ENCODE peak calls at places on chromosomes 11 and 22, in six cellular contexts. One of them, this sample, is unnamed.

GRCh38 chr11:65639623-65640482 is 2.0 kb downstream of the SIPA1 start:
- DNase-seq in H9: no peak
- DNase-seq in mesenchymal stem cell: no peak
- DNase-seq in H1: no peak
- DNase-seq in IMR-90: no peak
- DNase-seq in trophoblast cell: no peak
- DNase-seq in this sample: no peak

GRCh38 chr11:64233913-64234839 is at the start of gene VEGFB:
- DNase-seq in H9: no peak
- DNase-seq in mesenchymal stem cell: peak; percentile 58
- DNase-seq in H1: no peak
- DNase-seq in IMR-90: peak; percentile 26
- DNase-seq in trophoblast cell: no peak
- DNase-seq in this sample: no peak

GRCh38 chr11:12244156-12244555 is 133.2 kb upstream of the PARVA start:
- DNase-seq in H9: no peak
- DNase-seq in mesenchymal stem cell: no peak
- DNase-seq in H1: no peak
- DNase-seq in IMR-90: no peak
- DNase-seq in trophoblast cell: no peak
- DNase-seq in this sample: no peak

GRCh38 chr22:26797910-26798309 is 140.5 kb downstream of the MIAT start:
- DNase-seq in H9: peak; percentile 60
- DNase-seq in mesenchymal stem cell: no peak
- DNase-seq in H1: no peak
- DNase-seq in IMR-90: no peak
- DNase-seq in trophoblast cell: no peak
- DNase-seq in this sample: no peak

GRCh38 chr22:43042101-43042780 is 27.3 kb upstream of the PACSIN2 start:
- DNase-seq in H9: no peak
- DNase-seq in mesenchymal stem cell: no peak
- DNase-seq in H1: no peak
- DNase-seq in IMR-90: peak; percentile 24
- DNase-seq in trophoblast cell: no peak
- DNase-seq in this sample: no peak

GRCh38 chr11:134939046-134939445 is 527.0 kb upstream of the B3GAT1 start:
- DNase-seq in H9: no peak
- DNase-seq in mesenchymal stem cell: no peak
- DNase-seq in H1: no peak
- DNase-seq in IMR-90: no peak
- DNase-seq in trophoblast cell: no peak
- DNase-seq in this sample: no peak

GRCh38 chr11:61777234-61778090 is 14.9 kb downstream of the TMEM258 start:
- DNase-seq in H9: peak; percentile 86
- DNase-seq in mesenchymal stem cell: no peak
- DNase-seq in H1: no peak
- DNase-seq in IMR-90: no peak
- DNase-seq in trophoblast cell: no peak
- DNase-seq in this sample: no peak

GRCh38 chr11:61870429-61871039 is 20.8 kb downstream of the FADS3 start:
- DNase-seq in H9: no peak
- DNase-seq in mesenchymal stem cell: peak; percentile 68
- DNase-seq in H1: no peak
- DNase-seq in IMR-90: no peak
- DNase-seq in trophoblast cell: no peak
- DNase-seq in this sample: no peak

GRCh38 chr22:49616356-49617231 is 211.1 kb downstream of the BRD1 start:
- DNase-seq in H9: no peak
- DNase-seq in mesenchymal stem cell: no peak
- DNase-seq in H1: no peak
- DNase-seq in IMR-90: no peak
- DNase-seq in trophoblast cell: no peak
- DNase-seq in this sample: no peak

GRCh38 chr11:61685611-61685955 is 5.4 kb downstream of the DAGLA start:
- DNase-seq in H9: no peak
- DNase-seq in mesenchymal stem cell: no peak
- DNase-seq in H1: no peak
- DNase-seq in IMR-90: no peak
- DNase-seq in trophoblast cell: no peak
- DNase-seq in this sample: no peak

GRCh38 chr11:121412000-121412587 is 40.0 kb upstream of the SORL1 start:
- DNase-seq in H9: no peak
- DNase-seq in mesenchymal stem cell: no peak
- DNase-seq in H1: no peak
- DNase-seq in IMR-90: no peak
- DNase-seq in trophoblast cell: no peak
- DNase-seq in this sample: no peak

GRCh38 chr11:65650547-65651338 is 12.0 kb downstream of the RELA start:
- DNase-seq in H9: peak; percentile 58
- DNase-seq in mesenchymal stem cell: no peak
- DNase-seq in H1: no peak
- DNase-seq in IMR-90: no peak
- DNase-seq in trophoblast cell: peak; percentile 81
- DNase-seq in this sample: no peak

GRCh38 chr11:67271548-67272284 is 5.4 kb downstream of the GRK2 start:
- DNase-seq in H9: no peak
- DNase-seq in mesenchymal stem cell: no peak
- DNase-seq in H1: no peak
- DNase-seq in IMR-90: no peak
- DNase-seq in trophoblast cell: peak; percentile 81
- DNase-seq in this sample: no peak

GRCh38 chr22:49301398-49302149 is 526.1 kb downstream of the BRD1 start:
- DNase-seq in H9: peak; percentile 27
- DNase-seq in mesenchymal stem cell: no peak
- DNase-seq in H1: no peak
- DNase-seq in IMR-90: no peak
- DNase-seq in trophoblast cell: no peak
- DNase-seq in this sample: no peak

GRCh38 chr11:21514298-21514697 is 678.6 kb upstream of the ANO5 start:
- DNase-seq in H9: peak; percentile 29
- DNase-seq in mesenchymal stem cell: no peak
- DNase-seq in H1: no peak
- DNase-seq in IMR-90: no peak
- DNase-seq in trophoblast cell: no peak
- DNase-seq in this sample: no peak

GRCh38 chr22:49598338-49598737 is 229.3 kb downstream of the BRD1 start:
- DNase-seq in H9: no peak
- DNase-seq in mesenchymal stem cell: no peak
- DNase-seq in H1: no peak
- DNase-seq in IMR-90: no peak
- DNase-seq in trophoblast cell: no peak
- DNase-seq in this sample: no peak

GRCh38 chr11:5620606-5621521 is 3.9 kb upstream of the TRIM34 start:
- DNase-seq in H9: no peak
- DNase-seq in mesenchymal stem cell: peak; percentile 94
- DNase-seq in H1: no peak
- DNase-seq in IMR-90: peak; percentile 95
- DNase-seq in trophoblast cell: peak; percentile 89
- DNase-seq in this sample: no peak

GRCh38 chr11:8168485-8169257 is at the start of gene RIC3:
- DNase-seq in H9: peak; percentile 71
- DNase-seq in mesenchymal stem cell: no peak
- DNase-seq in H1: peak; percentile 19
- DNase-seq in IMR-90: no peak
- DNase-seq in trophoblast cell: no peak
- DNase-seq in this sample: peak; percentile 18

GRCh38 chr11:116420030-116420429 is 352.8 kb downstream of the BUD13 start:
- DNase-seq in H9: no peak
- DNase-seq in mesenchymal stem cell: no peak
- DNase-seq in H1: no peak
- DNase-seq in IMR-90: no peak
- DNase-seq in trophoblast cell: no peak
- DNase-seq in this sample: no peak

GRCh38 chr11:116421529-116422185 is 351.1 kb downstream of the BUD13 start:
- DNase-seq in H9: no peak
- DNase-seq in mesenchymal stem cell: no peak
- DNase-seq in H1: no peak
- DNase-seq in IMR-90: no peak
- DNase-seq in trophoblast cell: no peak
- DNase-seq in this sample: no peak

GRCh38 chr11:116422976-116423375 is 349.8 kb downstream of the BUD13 start:
- DNase-seq in H9: peak; percentile 69
- DNase-seq in mesenchymal stem cell: no peak
- DNase-seq in H1: peak; percentile 23
- DNase-seq in IMR-90: no peak
- DNase-seq in trophoblast cell: no peak
- DNase-seq in this sample: no peak

GRCh38 chr11:116422556-116422955 is 350.2 kb downstream of the BUD13 start:
- DNase-seq in H9: no peak
- DNase-seq in mesenchymal stem cell: no peak
- DNase-seq in H1: no peak
- DNase-seq in IMR-90: no peak
- DNase-seq in trophoblast cell: no peak
- DNase-seq in this sample: no peak

DNA sequence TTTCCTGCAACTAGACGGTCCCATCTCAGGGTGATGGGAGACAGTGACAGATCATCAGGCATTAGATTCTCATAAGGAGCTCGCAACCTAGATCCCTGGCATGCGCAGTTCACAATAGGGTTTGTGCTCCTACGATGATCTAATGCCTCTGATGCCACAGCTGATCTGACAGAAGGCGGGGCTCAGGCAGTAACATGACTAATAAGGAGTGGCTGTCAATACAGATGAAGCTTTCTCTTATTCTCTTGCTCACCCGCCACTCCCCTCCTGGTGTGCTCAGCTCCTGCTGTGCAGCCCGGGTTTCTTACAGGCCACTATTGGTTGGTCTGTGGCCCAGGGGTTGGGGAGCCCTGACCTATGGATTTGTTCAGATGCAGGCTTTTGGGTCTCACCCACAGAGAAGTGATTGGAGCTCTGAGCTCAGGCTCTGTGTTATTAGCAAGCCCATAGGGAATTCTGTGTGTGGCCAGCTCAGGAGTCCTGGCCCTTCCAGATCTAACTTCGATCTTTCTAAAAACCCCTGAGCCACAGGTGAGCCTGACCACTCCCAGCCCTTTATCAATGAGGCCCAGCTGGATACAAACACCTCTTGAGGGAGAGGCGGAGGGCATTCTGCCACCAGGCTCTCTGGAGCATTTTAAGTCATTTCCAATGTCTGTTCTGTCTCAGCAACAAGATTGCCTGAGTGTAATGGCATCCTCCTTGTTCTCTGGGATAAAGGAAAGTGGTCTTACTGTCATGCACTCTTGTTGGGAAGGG is 351.8 kb downstream of the BUD13 start:
- DNase-seq in H9: no peak
- DNase-seq in mesenchymal stem cell: no peak
- DNase-seq in H1: no peak
- DNase-seq in IMR-90: no peak
- DNase-seq in trophoblast cell: no peak
- DNase-seq in this sample: no peak
- H3K14ac ChIP-seq in H9: no peak overlapping the region
- H3K14ac ChIP-seq in mesenchymal stem cell: no peak overlapping the region
- H3K14ac ChIP-seq in H1: no peak overlapping the region
- H3K14ac ChIP-seq in IMR-90: no peak overlapping the region
- H3K14ac ChIP-seq in trophoblast cell: no peak overlapping the region
- H3K14ac ChIP-seq in this sample: no peak overlapping the region

GRCh38 chr22:46490538-46490937 is 46.9 kb downstream of the CELSR1 start:
- DNase-seq in H9: no peak
- DNase-seq in mesenchymal stem cell: no peak
- DNase-seq in H1: no peak
- DNase-seq in IMR-90: no peak
- DNase-seq in trophoblast cell: peak; percentile 32
- DNase-seq in this sample: no peak
- H3K27ac ChIP-seq in H9: no peak overlapping the region
- H3K27ac ChIP-seq in mesenchymal stem cell: no peak overlapping the region
- H3K27ac ChIP-seq in H1: no peak overlapping the region
- H3K27ac ChIP-seq in IMR-90: no peak overlapping the region
- H3K27ac ChIP-seq in trophoblast cell: peak overlapping the region; percentile 54
- H3K27ac ChIP-seq in this sample: no peak overlapping the region

GRCh38 chr11:70739091-70739490 is 340.8 kb downstream of the CTTN start:
- DNase-seq in H9: no peak
- DNase-seq in mesenchymal stem cell: no peak
- DNase-seq in H1: no peak
- DNase-seq in IMR-90: no peak
- DNase-seq in trophoblast cell: no peak
- DNase-seq in this sample: no peak

GRCh38 chr11:70739811-70740474 is 341.6 kb downstream of the CTTN start:
- DNase-seq in H9: no peak
- DNase-seq in mesenchymal stem cell: no peak
- DNase-seq in H1: no peak
- DNase-seq in IMR-90: no peak
- DNase-seq in trophoblast cell: no peak
- DNase-seq in this sample: no peak

GRCh38 chr11:70738661-70739060 is 340.3 kb downstream of the CTTN start:
- DNase-seq in H9: no peak
- DNase-seq in mesenchymal stem cell: no peak
- DNase-seq in H1: no peak
- DNase-seq in IMR-90: no peak
- DNase-seq in trophoblast cell: no peak
- DNase-seq in this sample: no peak

GRCh38 chr11:70741085-70741484 is 342.8 kb downstream of the CTTN start:
- DNase-seq in H9: no peak
- DNase-seq in mesenchymal stem cell: no peak
- DNase-seq in H1: no peak
- DNase-seq in IMR-90: no peak
- DNase-seq in trophoblast cell: no peak
- DNase-seq in this sample: no peak

GRCh38 chr11:70740475-70740825 is 342.1 kb downstream of the CTTN start:
- DNase-seq in H9: no peak
- DNase-seq in mesenchymal stem cell: no peak
- DNase-seq in H1: no peak
- DNase-seq in IMR-90: no peak
- DNase-seq in trophoblast cell: no peak
- DNase-seq in this sample: no peak
- H3K9me3 ChIP-seq in H9: no peaks in the 10 kb centered on the region
- H3K9me3 ChIP-seq in mesenchymal stem cell: no peaks in the 10 kb centered on the region
- H3K9me3 ChIP-seq in H1: no peaks in the 10 kb centered on the region
- H3K9me3 ChIP-seq in IMR-90: no peaks in the 10 kb centered on the region
- H3K9me3 ChIP-seq in trophoblast cell: peaks cover 2% of the 10 kb centered on the region
- H3K9me3 ChIP-seq in this sample: no peaks in the 10 kb centered on the region

GRCh38 chr11:113261709-113262475 is 52.5 kb upstream of the TTC12 start:
- DNase-seq in H9: no peak
- DNase-seq in mesenchymal stem cell: peak; percentile 13
- DNase-seq in H1: no peak
- DNase-seq in IMR-90: peak; percentile 11
- DNase-seq in trophoblast cell: peak; percentile 42
- DNase-seq in this sample: no peak
- H3K14ac ChIP-seq in H9: no peak overlapping the region
- H3K14ac ChIP-seq in mesenchymal stem cell: no peak overlapping the region
- H3K14ac ChIP-seq in H1: no peak overlapping the region
- H3K14ac ChIP-seq in IMR-90: no peak overlapping the region
- H3K14ac ChIP-seq in trophoblast cell: no peak overlapping the region
- H3K14ac ChIP-seq in this sample: no peak overlapping the region

GRCh38 chr11:119446434-119446833 is 23.5 kb upstream of the THY1 start:
- DNase-seq in H9: no peak
- DNase-seq in mesenchymal stem cell: no peak
- DNase-seq in H1: no peak
- DNase-seq in IMR-90: no peak
- DNase-seq in trophoblast cell: no peak
- DNase-seq in this sample: no peak
- H3K27ac ChIP-seq in H9: no peak overlapping the region
- H3K27ac ChIP-seq in mesenchymal stem cell: no peak overlapping the region
- H3K27ac ChIP-seq in H1: no peak overlapping the region
- H3K27ac ChIP-seq in IMR-90: peak overlapping the region; percentile 78
- H3K27ac ChIP-seq in trophoblast cell: no peak overlapping the region
- H3K27ac ChIP-seq in this sample: no peak overlapping the region

GRCh38 chr22:16964366-16964765 is 43.7 kb downstream of the GAB4 start:
- DNase-seq in H9: no peak
- DNase-seq in mesenchymal stem cell: no peak
- DNase-seq in H1: no peak
- DNase-seq in IMR-90: no peak
- DNase-seq in trophoblast cell: no peak
- DNase-seq in this sample: no peak
- H3K9me3 ChIP-seq in H9: no peaks in the 10 kb centered on the region
- H3K9me3 ChIP-seq in mesenchymal stem cell: no peaks in the 10 kb centered on the region
- H3K9me3 ChIP-seq in H1: peaks cover 65% of the 10 kb centered on the region
- H3K9me3 ChIP-seq in IMR-90: peaks cover 45% of the 10 kb centered on the region
- H3K9me3 ChIP-seq in trophoblast cell: peaks cover 84% of the 10 kb centered on the region
- H3K9me3 ChIP-seq in this sample: peaks cover 59% of the 10 kb centered on the region

GRCh38 chr11:27717801-27718229 is 17.6 kb upstream of the BDNF start:
- DNase-seq in H9: no peak
- DNase-seq in mesenchymal stem cell: peak; percentile 66
- DNase-seq in H1: no peak
- DNase-seq in IMR-90: no peak
- DNase-seq in trophoblast cell: no peak
- DNase-seq in this sample: no peak
- H3K14ac ChIP-seq in H9: peak overlapping the region; percentile 44
- H3K14ac ChIP-seq in mesenchymal stem cell: no peak overlapping the region
- H3K14ac ChIP-seq in H1: no peak overlapping the region
- H3K14ac ChIP-seq in IMR-90: peak overlapping the region; percentile 35
- H3K14ac ChIP-seq in trophoblast cell: no peak overlapping the region
- H3K14ac ChIP-seq in this sample: no peak overlapping the region